ENCODE peak calls at places on chromosomes 2 and 18, in five cellular contexts. Q is activated CD4-positive, CD25-positive, alpha-beta regulatory T cell treated with anti-CD3 and anti-CD28 coated beads, Interleukin-2, amount 50 U/mL, for 72 hours; L is cardiac muscle cell; W is naive B cell; X is glutamatergic neuron. T is an unnamed sample.
A peak's percentile ranks its signal among the peaks of the same experiment; 100 is the strongest.

GRCh38 chr2:198916548-198916947 is 541.2 kb downstream of the SATB2 start:
- DNase-seq in Q (no peak), L (no peak), W (no peak), X (peak; percentile 31), T (no peak)

GRCh38 chr2:174681983-174682577 is 82.2 kb downstream of the CHRNA1 start:
- DNase-seq in Q (peak; percentile 52), L (peak; percentile 55), W (peak; percentile 36), X (peak; percentile 52), T (peak; percentile 21)

GRCh38 chr2:101874069-101874468 is 117.7 kb upstream of the IL1R2 start:
- DNase-seq in Q (no peak), L (no peak), W (no peak), X (no peak), T (no peak)

GRCh38 chr2:43745457-43745856 is 28.4 kb upstream of the DYNC2LI1 start:
- DNase-seq in Q (no peak), L (no peak), W (no peak), X (no peak), T (no peak)

GRCh38 chr2:128227862-128228261 is 90.8 kb downstream of the HS6ST1 start:
- DNase-seq in Q (no peak), L (no peak), W (no peak), X (no peak), T (no peak)

GRCh38 chr18:41828137-41828536 is 126.9 kb upstream of the PIK3C3 start:
- DNase-seq in Q (no peak), L (no peak), W (no peak), X (no peak), T (no peak)

GRCh38 chr2:121625953-121626352 is 23.3 kb downstream of the CLASP1 start:
- DNase-seq in Q (no peak), L (no peak), W (no peak), X (peak; percentile 25), T (no peak)

GRCh38 chr2:191783416-191783815 is 63.5 kb downstream of the CAVIN2 start:
- DNase-seq in Q (no peak), L (no peak), W (no peak), X (no peak), T (no peak)

GRCh38 chr18:27400001-27400400 is 214.9 kb upstream of the CHST9 start:
- DNase-seq in Q (no peak), L (no peak), W (no peak), X (no peak), T (no peak)

GRCh38 chr2:2260691-2261268 is 70.3 kb downstream of the MYT1L start:
- DNase-seq in Q (no peak), L (no peak), W (no peak), X (peak; percentile 32), T (no peak)

GRCh38 chr2:11938196-11938595 is 191.8 kb downstream of the LPIN1 start:
- DNase-seq in Q (no peak), L (no peak), W (no peak), X (peak; percentile 33), T (no peak)

GRCh38 chr18:50578651-50579050 is 18.8 kb downstream of the MAPK4 start:
- DNase-seq in Q (no peak), L (no peak), W (no peak), X (no peak), T (no peak)

GRCh38 chr2:31886700-31887099 is 124.1 kb downstream of the MEMO1 start:
- DNase-seq in Q (no peak), L (peak; percentile 49), W (no peak), X (no peak), T (peak; percentile 3)

GRCh38 chr2:80560298-80560697 is 255.7 kb upstream of the LRRTM1 start:
- DNase-seq in Q (no peak), L (no peak), W (no peak), X (no peak), T (no peak)

GRCh38 chr18:48490641-48491040 is 48.2 kb upstream of the CTIF start:
- DNase-seq in Q (no peak), L (no peak), W (no peak), X (no peak), T (no peak)